ENCODE peak calls at places on chromosomes 13 and 19, in five cellular contexts. A, O, J, V and H are unnamed samples.

GRCh38 chr19:20926796-20927195 is 3.7 kb downstream of the ZNF85 start:
- DNase-seq in A (no peak), O (no peak), J (no peak), V (no peak), H (no peak)

GRCh38 chr13:20465218-20465879 is 60.3 kb downstream of the CRYL1 start:
- DNase-seq in A (peak), O (no peak), J (no peak), V (no peak), H (no peak)

GRCh38 chr19:16076958-16077611 is 790 bp downstream of the TPM4 start:
- DNase-seq in A (no peak), O (peak), J (peak), V (no peak), H (peak)

GRCh38 chr19:29841559-29842367 is 30.0 kb downstream of the CCNE1 start:
- DNase-seq in A (peak), O (no peak), J (no peak), V (no peak), H (no peak)

GRCh38 chr19:56840452-56841193 is at the start of the genes PEG3 and ZIM2:
- DNase-seq in A (no peak), O (no peak), J (no peak), V (no peak), H (no peak)

GRCh38 chr13:27704681-27705080 is 83.0 kb downstream of the POLR1D start:
- DNase-seq in A (no peak), O (no peak), J (no peak), V (no peak), H (no peak)

GRCh38 chr19:18736415-18737336 is 53.2 kb downstream of the CRTC1 start:
- DNase-seq in A (no peak), O (no peak), J (no peak), V (no peak), H (no peak)

GRCh38 chr19:56720281-56720680 is 48.7 kb upstream of the ZNF835 start:
- DNase-seq in A (no peak), O (no peak), J (no peak), V (no peak), H (no peak)